ENCODE peak calls at places on chromosome 9, in five cellular contexts. T is HepG2, B is endothelial cell of umbilical vein, U is A549, D is K562. J is an unnamed sample.

GRCh38 chr9:35489313-35490154 is at the start of gene RUSC2:
- DNase-seq in T (peak), B (peak), U (peak), D (peak), J (peak)

GRCh38 chr9:90505695-90506094 is 136.9 kb downstream of the DIRAS2 start:
- DNase-seq in T (no peak), B (no peak), U (no peak), D (no peak), J (no peak)

GRCh38 chr9:72931437-72931836 is 21.4 kb downstream of the ALDH1A1 start:
- DNase-seq in T (no peak), B (no peak), U (no peak), D (no peak), J (no peak)

GRCh38 chr9:29928072-29928471 is 2354.8 kb upstream of the C9orf72 start:
- DNase-seq in T (no peak), B (no peak), U (no peak), D (no peak), J (no peak)

GRCh38 chr9:72858089-72858912 is 94.6 kb downstream of the ALDH1A1 start:
- DNase-seq in T (peak), B (peak), U (peak), D (peak), J (no peak)

GRCh38 chr9:27791311-27791710 is 218.0 kb upstream of the C9orf72 start:
- DNase-seq in T (no peak), B (no peak), U (no peak), D (no peak), J (no peak)

GRCh38 chr9:18396102-18396728 is 77.7 kb upstream of the ADAMTSL1 start:
- DNase-seq in T (peak), B (peak), U (no peak), D (no peak), J (peak)

GRCh38 chr9:37414503-37414943 is 8.0 kb upstream of the GRHPR start:
- DNase-seq in T (no peak), B (no peak), U (no peak), D (no peak), J (no peak)

DNA sequence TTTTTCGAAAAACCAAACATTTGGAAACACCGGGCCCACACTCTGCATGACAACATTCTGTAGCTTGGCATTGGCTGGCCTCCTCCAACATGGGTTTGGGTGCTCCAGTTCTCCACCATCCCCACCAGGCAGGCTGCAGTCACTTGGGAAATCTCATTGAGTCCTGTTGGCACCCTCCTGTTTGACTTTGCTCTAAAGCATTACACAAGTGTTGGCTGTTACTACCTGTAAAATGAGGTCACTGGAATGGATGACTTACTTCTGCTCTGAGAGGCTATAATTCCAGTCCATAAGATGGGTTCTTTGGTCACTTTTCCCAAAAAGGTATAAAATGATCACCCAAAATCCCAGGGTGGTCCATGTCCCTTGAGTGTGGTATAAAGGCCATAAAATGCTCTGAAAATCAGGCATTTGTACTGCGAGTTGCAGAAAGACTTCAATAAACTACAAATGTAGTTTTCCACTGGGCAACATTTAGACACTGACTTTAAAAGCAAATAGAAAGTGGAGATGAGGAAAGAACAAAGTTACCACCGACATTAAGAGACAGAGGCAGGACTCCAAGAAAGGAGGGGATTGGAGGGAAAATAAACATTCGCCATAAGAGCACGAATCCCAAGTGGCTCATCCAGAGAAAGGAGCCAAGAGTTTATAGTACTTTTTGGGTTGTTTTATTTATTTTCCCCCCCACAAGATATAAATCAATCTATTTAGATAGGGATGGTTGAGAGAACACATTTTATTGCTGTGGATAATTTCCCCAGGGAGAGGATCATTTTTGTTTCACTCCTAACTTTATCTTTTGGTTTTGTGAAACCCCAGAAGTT is 295.1 kb downstream of the TLE1 start:
- DNase-seq in T (no peak), B (no peak), U (no peak), D (no peak), J (no peak)
- TF ChIP-seq MYC in T (no peak), B (no peak), U (no peak), D (no peak), J (no peak)

DNA sequence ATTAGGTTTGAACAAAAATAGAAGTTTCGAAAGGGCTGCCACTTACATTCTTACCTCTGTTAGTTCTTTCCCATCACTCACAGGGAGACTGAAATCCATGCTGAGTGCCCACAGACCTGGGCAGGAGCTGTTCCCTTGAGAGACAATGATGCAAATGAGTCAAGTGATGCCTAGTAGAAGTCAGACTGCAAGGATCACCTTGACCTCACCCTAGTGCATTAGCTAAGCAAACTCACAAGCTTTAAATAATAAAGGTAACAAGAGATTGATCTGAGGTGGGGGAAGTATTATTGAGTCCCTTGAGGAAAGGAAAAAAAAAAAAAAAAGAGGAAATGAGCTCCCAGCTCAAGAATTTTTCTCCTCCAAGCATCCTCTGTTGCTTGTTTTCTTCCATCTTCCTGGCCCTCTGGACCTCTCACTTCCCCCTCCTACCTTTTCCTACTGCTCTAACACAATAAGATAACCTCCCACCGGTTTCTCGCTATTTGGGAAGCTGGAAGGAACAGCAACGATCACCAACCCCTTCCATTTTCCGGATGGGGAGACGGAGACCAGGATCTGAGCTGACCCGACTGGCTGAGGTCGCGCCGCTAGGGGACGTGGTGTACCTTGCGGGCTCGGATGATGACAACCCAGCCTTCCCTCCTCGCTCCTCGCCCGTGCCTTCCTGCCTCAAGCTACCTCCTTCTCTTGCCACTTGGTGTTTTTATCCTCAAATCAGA is 2.0 kb downstream of the LPAR1 start:
- DNase-seq in T (no peak), B (no peak), U (no peak), D (no peak), J (no peak)
- TF ChIP-seq POLR2A in T (no peak), B (no peak), U (no peak), D (no peak), J (no peak)

DNA sequence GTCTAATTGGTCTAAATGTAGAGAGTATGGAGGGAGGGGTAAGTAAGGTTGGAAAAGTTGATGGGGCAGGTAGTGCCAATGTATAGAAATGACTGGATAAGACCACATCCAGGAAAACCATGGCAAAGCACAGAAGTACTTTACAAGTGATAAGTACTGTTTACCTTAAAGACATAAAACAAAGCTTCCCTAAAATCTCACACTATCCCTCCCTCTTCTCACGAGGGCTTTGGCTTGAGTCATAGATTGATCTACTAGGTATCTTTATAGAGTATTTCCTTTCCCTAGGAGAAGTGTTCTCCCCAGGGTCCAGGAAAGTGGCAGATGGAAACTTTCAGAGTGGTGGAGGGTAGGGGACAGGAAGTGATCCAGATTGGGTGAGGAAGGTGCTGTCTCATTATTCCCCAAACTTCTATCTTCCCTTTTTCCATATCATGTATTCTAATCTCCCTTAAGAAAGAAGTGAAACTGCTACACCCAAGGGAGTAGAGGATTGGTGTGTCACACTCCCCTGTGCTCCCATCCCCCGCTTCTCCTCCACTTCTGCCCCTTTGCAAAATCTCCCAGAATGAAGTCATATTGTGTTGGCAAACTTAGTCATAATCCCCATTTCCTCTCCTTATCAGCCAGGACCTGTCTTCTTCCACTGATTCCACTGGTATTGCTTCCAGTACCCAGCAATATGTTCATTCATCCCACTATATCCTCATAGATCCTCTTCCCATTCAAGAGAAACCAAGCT is 14.6 kb downstream of the IL33 start:
- DNase-seq in T (no peak), B (peak), U (no peak), D (no peak), J (peak)
- TF ChIP-seq MYC in T (no peak), B (no peak), U (no peak), D (no peak), J (no peak)

GRCh38 chr9:136675477-136676296 is 11.6 kb downstream of the AGPAT2 start:
- DNase-seq in T (no peak), B (peak), U (no peak), D (peak), J (no peak)
- TF ChIP-seq POLR2A in T (no peak), B (peak), U (no peak), D (no peak), J (no peak)

DNA sequence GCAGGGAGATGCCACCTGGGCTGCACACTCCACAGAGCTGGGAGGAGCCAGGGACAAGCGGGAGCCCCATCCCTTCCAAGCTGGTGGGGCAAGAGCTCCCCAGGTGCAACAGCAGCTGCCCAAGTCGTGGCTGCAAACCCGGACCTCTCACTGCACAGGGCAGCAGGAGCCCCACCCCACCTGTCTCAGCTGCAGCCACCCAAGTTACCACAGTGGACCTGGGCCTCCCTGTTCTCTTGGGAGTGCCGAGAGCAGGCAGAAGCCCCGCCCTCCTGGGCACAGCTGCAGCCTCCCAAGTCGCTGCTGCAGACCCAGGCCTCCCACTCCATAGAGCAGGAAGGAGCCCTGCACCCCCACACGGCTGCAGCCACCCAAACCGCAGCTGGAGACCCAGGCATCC is 374.1 kb upstream of the ACO1 start:
- DNase-seq in T (no peak), B (no peak), U (no peak), D (no peak), J (no peak)
- TF ChIP-seq MYC in T (no peak), B (no peak), U (no peak), D (no peak), J (no peak)

GRCh38 chr9:659286-659685 is 182.2 kb upstream of the DMRT1 start:
- DNase-seq in T (no peak), B (no peak), U (no peak), D (no peak), J (no peak)
- TF ChIP-seq POLR2A in T (no peak), B (no peak), U (no peak), D (no peak), J (no peak)